ENCODE peak calls at places on chromosomes 11 and 22, in six cellular contexts. T, E, Q, C, A and R are unnamed samples.

GRCh38 chr22:41043727-41044126 is 48.7 kb upstream of the EP300 start:
- DNase-seq in T (no peak), A (no peak), Q (no peak), C (no peak), E (no peak), R (no peak)

GRCh38 chr11:119863811-119864601 is 135.0 kb upstream of the NECTIN1 start:
- DNase-seq in Q (no peak), C (no peak), E (no peak), T (no peak), A (no peak), R (no peak)

GRCh38 chr11:95692526-95693270 is 96.9 kb downstream of the FAM76B start:
- DNase-seq in E (no peak), C (no peak), T (no peak), Q (no peak), A (no peak), R (no peak)

GRCh38 chr11:119726585-119727522 is 2.1 kb downstream of the NECTIN1 start:
- DNase-seq in T (no peak), Q (no peak), C (no peak), E (no peak), A (no peak), R (no peak)

GRCh38 chr11:27401760-27402316 is 38.8 kb upstream of the CCDC34 start:
- DNase-seq in Q (no peak), A (no peak), C (no peak), E (no peak), T (no peak), R (no peak)

GRCh38 chr11:43580735-43581369 is 99.7 kb upstream of the HSD17B12 start:
- DNase-seq in E (no peak), Q (no peak), T (no peak), C (no peak), A (no peak), R (no peak)

GRCh38 chr11:32431657-32432056 is 3.7 kb downstream of the WT1 start:
- DNase-seq in Q (no peak), A (no peak), E (no peak), C (no peak), T (no peak), R (no peak)

GRCh38 chr11:61980783-61981541 is 13.5 kb upstream of the FTH1 start:
- DNase-seq in C (no peak), E (no peak), T (no peak), A (no peak), Q (no peak), R (no peak)

GRCh38 chr22:49968831-49969661 is 8.5 kb downstream of the PIM3 start:
- DNase-seq in T (peak), Q (peak), E (no peak), A (peak), C (peak), R (no peak)

GRCh38 chr11:13166036-13166435 is 111.6 kb upstream of the BMAL1 start:
- DNase-seq in Q (no peak), T (no peak), E (no peak), C (no peak), A (no peak), R (no peak)

GRCh38 chr11:128522943-128523518 is 64.3 kb downstream of the ETS1 start:
- DNase-seq in A (no peak), Q (peak), C (no peak), T (no peak), E (no peak), R (no peak)

GRCh38 chr11:24145411-24145810 is 351.4 kb upstream of the LUZP2 start:
- DNase-seq in T (no peak), Q (no peak), A (no peak), C (no peak), E (no peak), R (no peak)

GRCh38 chr11:117842131-117842941 is 17.8 kb upstream of the FXYD2 start:
- DNase-seq in T (no peak), E (no peak), C (peak), Q (no peak), A (peak), R (no peak)

GRCh38 chr11:123800041-123800440 is 6.1 kb downstream of the OR6M1 start:
- DNase-seq in T (no peak), A (no peak), E (no peak), C (no peak), Q (no peak), R (no peak)

GRCh38 chr11:17812286-17813187 is 78.0 kb downstream of the KCNC1 start:
- DNase-seq in C (no peak), E (no peak), A (no peak), T (no peak), Q (no peak), R (no peak)

GRCh38 chr11:8985462-8985861 is 18.3 kb downstream of the NRIP3 start:
- DNase-seq in E (no peak), T (no peak), Q (no peak), C (no peak), A (no peak), R (no peak)

GRCh38 chr11:32400670-32401369 is 34.5 kb downstream of the WT1 start:
- DNase-seq in Q (no peak), E (no peak), A (no peak), T (no peak), C (no peak), R (no peak)

GRCh38 chr11:69801513-69802335 is 17.5 kb downstream of the FGF3 start:
- DNase-seq in E (no peak), C (no peak), Q (no peak), T (peak), A (peak), R (no peak)